ENCODE peak calls at places on chromosome 21, in five cellular contexts. One of them, this sample, is unnamed.

GRCh38 chr21:15486460-15487241 is 243.1 kb upstream of the USP25 start:
- DNase-seq in WTC11: no peak
- DNase-seq in WERI-Rb-1: no peak
- DNase-seq in nephron progenitor cell: no peak
- DNase-seq in tibial nerve: no peak
- DNase-seq in this sample: no peak

GRCh38 chr21:16004121-16004520 is 274.3 kb downstream of the USP25 start:
- DNase-seq in tibial nerve: no peak
- DNase-seq in nephron progenitor cell: no peak
- DNase-seq in WTC11: no peak
- DNase-seq in WERI-Rb-1: no peak
- DNase-seq in this sample: no peak

GRCh38 chr21:32915099-32915498 is 110.6 kb upstream of the OLIG2 start:
- DNase-seq in tibial nerve: no peak
- DNase-seq in nephron progenitor cell: no peak
- DNase-seq in WTC11: no peak
- DNase-seq in WERI-Rb-1: no peak
- DNase-seq in this sample: no peak

GRCh38 chr21:35508389-35508888 is 459.3 kb upstream of the RUNX1 start:
- DNase-seq in tibial nerve: peak
- DNase-seq in WTC11: peak
- DNase-seq in WERI-Rb-1: no peak
- DNase-seq in nephron progenitor cell: no peak
- DNase-seq in this sample: peak

GRCh38 chr21:42652527-42653491 is 612 bp upstream of the PDE9A start:
- DNase-seq in WTC11: peak
- DNase-seq in WERI-Rb-1: peak
- DNase-seq in tibial nerve: peak
- DNase-seq in nephron progenitor cell: peak
- DNase-seq in this sample: peak

GRCh38 chr21:14321042-14321441 is 61.9 kb downstream of the HSPA13 start:
- DNase-seq in WTC11: no peak
- DNase-seq in nephron progenitor cell: no peak
- DNase-seq in WERI-Rb-1: no peak
- DNase-seq in tibial nerve: no peak
- DNase-seq in this sample: no peak

GRCh38 chr21:45636921-45637646 is 6.4 kb upstream of the PCBP3 start:
- DNase-seq in tibial nerve: no peak
- DNase-seq in WERI-Rb-1: no peak
- DNase-seq in WTC11: no peak
- DNase-seq in nephron progenitor cell: no peak
- DNase-seq in this sample: no peak

GRCh38 chr21:45540601-45540970 is 1.7 kb downstream of the SLC19A1 start:
- DNase-seq in WERI-Rb-1: peak
- DNase-seq in nephron progenitor cell: no peak
- DNase-seq in tibial nerve: peak
- DNase-seq in WTC11: peak
- DNase-seq in this sample: no peak

GRCh38 chr21:29499734-29500343 is 201.1 kb downstream of the BACH1 start:
- DNase-seq in nephron progenitor cell: peak
- DNase-seq in tibial nerve: no peak
- DNase-seq in WTC11: peak
- DNase-seq in WERI-Rb-1: peak
- DNase-seq in this sample: peak

GRCh38 chr21:36429672-36430546 is 44.7 kb downstream of the CHAF1B start:
- DNase-seq in nephron progenitor cell: peak
- DNase-seq in WTC11: peak
- DNase-seq in tibial nerve: peak
- DNase-seq in WERI-Rb-1: peak
- DNase-seq in this sample: peak

GRCh38 chr21:41762236-41762635 is 4.6 kb downstream of the RIPK4 start:
- DNase-seq in WERI-Rb-1: no peak
- DNase-seq in nephron progenitor cell: peak
- DNase-seq in tibial nerve: no peak
- DNase-seq in WTC11: peak
- DNase-seq in this sample: no peak

GRCh38 chr21:35437941-35438340 is 388.8 kb upstream of the RUNX1 start:
- DNase-seq in WERI-Rb-1: no peak
- DNase-seq in tibial nerve: no peak
- DNase-seq in WTC11: no peak
- DNase-seq in nephron progenitor cell: no peak
- DNase-seq in this sample: no peak

GRCh38 chr21:25506887-25507286 is 100.4 kb downstream of the MRPL39 start:
- DNase-seq in nephron progenitor cell: no peak
- DNase-seq in tibial nerve: no peak
- DNase-seq in WERI-Rb-1: no peak
- DNase-seq in WTC11: no peak
- DNase-seq in this sample: no peak

GRCh38 chr21:35099310-35099709 is 50.2 kb upstream of the RUNX1 start:
- DNase-seq in nephron progenitor cell: no peak
- DNase-seq in WERI-Rb-1: no peak
- DNase-seq in WTC11: no peak
- DNase-seq in tibial nerve: no peak
- DNase-seq in this sample: no peak

GRCh38 chr21:42466700-42467612 is 29.1 kb downstream of the RSPH1 start:
- DNase-seq in WERI-Rb-1: peak
- DNase-seq in tibial nerve: no peak
- DNase-seq in WTC11: no peak
- DNase-seq in nephron progenitor cell: no peak
- DNase-seq in this sample: peak

GRCh38 chr21:20661745-20662470 is 336.3 kb upstream of the NCAM2 start:
- DNase-seq in tibial nerve: no peak
- DNase-seq in WERI-Rb-1: no peak
- DNase-seq in nephron progenitor cell: no peak
- DNase-seq in WTC11: no peak
- DNase-seq in this sample: no peak

GRCh38 chr21:44024895-44025353 is 12.8 kb downstream of the TRAPPC10 start:
- DNase-seq in WERI-Rb-1: no peak
- DNase-seq in WTC11: no peak
- DNase-seq in tibial nerve: no peak
- DNase-seq in nephron progenitor cell: no peak
- DNase-seq in this sample: no peak

GRCh38 chr21:29436143-29436542 is 137.4 kb downstream of the BACH1 start:
- DNase-seq in tibial nerve: no peak
- DNase-seq in WERI-Rb-1: no peak
- DNase-seq in nephron progenitor cell: no peak
- DNase-seq in WTC11: no peak
- DNase-seq in this sample: no peak

GRCh38 chr21:39350094-39351006 is 1.5 kb upstream of the HMGN1 start:
- DNase-seq in WERI-Rb-1: no peak
- DNase-seq in WTC11: no peak
- DNase-seq in nephron progenitor cell: no peak
- DNase-seq in tibial nerve: no peak
- DNase-seq in this sample: no peak
- TF ChIP-seq CTCF in WERI-Rb-1: no peak
- TF ChIP-seq CTCF in WTC11: no peak
- TF ChIP-seq CTCF in nephron progenitor cell: no peak
- TF ChIP-seq CTCF in tibial nerve: no peak
- TF ChIP-seq CTCF in this sample: no peak

DNA sequence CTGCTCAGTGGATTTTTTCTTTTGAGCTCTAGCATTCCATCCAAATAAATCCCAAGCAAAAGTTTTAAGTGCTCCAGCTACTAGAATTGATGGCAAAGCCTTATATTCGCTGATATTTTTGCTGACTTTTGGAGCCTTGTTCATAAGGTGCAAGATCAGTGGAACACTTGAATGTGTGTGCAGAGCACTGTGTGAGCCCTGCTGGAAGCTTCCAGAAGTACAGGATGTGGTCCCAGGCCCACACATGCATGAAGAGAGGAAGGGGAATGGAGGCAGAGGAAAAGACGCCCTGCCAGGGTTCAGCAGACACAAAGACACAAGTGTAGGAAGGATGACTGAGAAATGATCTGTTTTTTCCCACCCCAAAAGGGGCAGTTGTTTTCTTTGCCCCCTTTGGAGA is 169.4 kb downstream of the KCNJ6 start:
- DNase-seq in WTC11: no peak
- DNase-seq in tibial nerve: no peak
- DNase-seq in nephron progenitor cell: no peak
- DNase-seq in WERI-Rb-1: no peak
- DNase-seq in this sample: no peak
- TF ChIP-seq CTCF in WTC11: no peak
- TF ChIP-seq CTCF in tibial nerve: no peak
- TF ChIP-seq CTCF in nephron progenitor cell: no peak
- TF ChIP-seq CTCF in WERI-Rb-1: peak
- TF ChIP-seq CTCF in this sample: no peak

GRCh38 chr21:31351973-31352372 is 7.9 kb upstream of the TIAM1 start:
- DNase-seq in WTC11: no peak
- DNase-seq in tibial nerve: no peak
- DNase-seq in nephron progenitor cell: no peak
- DNase-seq in WERI-Rb-1: no peak
- DNase-seq in this sample: no peak

GRCh38 chr21:31351438-31351837 is 7.4 kb upstream of the TIAM1 start:
- DNase-seq in WERI-Rb-1: no peak
- DNase-seq in nephron progenitor cell: no peak
- DNase-seq in WTC11: no peak
- DNase-seq in tibial nerve: no peak
- DNase-seq in this sample: peak

GRCh38 chr21:31347435-31348032 is 3.5 kb upstream of the TIAM1 start:
- DNase-seq in tibial nerve: no peak
- DNase-seq in nephron progenitor cell: no peak
- DNase-seq in WTC11: no peak
- DNase-seq in WERI-Rb-1: no peak
- DNase-seq in this sample: peak

GRCh38 chr21:31348188-31348587 is 4.1 kb upstream of the TIAM1 start:
- DNase-seq in tibial nerve: no peak
- DNase-seq in WTC11: no peak
- DNase-seq in WERI-Rb-1: no peak
- DNase-seq in nephron progenitor cell: no peak
- DNase-seq in this sample: no peak

GRCh38 chr21:31349208-31349607 is 5.1 kb upstream of the TIAM1 start:
- DNase-seq in tibial nerve: no peak
- DNase-seq in WTC11: no peak
- DNase-seq in nephron progenitor cell: no peak
- DNase-seq in WERI-Rb-1: no peak
- DNase-seq in this sample: no peak
- TF ChIP-seq CTCF in tibial nerve: no peak
- TF ChIP-seq CTCF in WTC11: no peak
- TF ChIP-seq CTCF in nephron progenitor cell: no peak
- TF ChIP-seq CTCF in WERI-Rb-1: no peak
- TF ChIP-seq CTCF in this sample: no peak

GRCh38 chr21:27424601-27425000 is 457.7 kb upstream of the ADAMTS5 start:
- DNase-seq in tibial nerve: no peak
- DNase-seq in nephron progenitor cell: no peak
- DNase-seq in WTC11: no peak
- DNase-seq in WERI-Rb-1: no peak
- DNase-seq in this sample: no peak

GRCh38 chr21:27423906-27424595 is 457.2 kb upstream of the ADAMTS5 start:
- DNase-seq in WTC11: no peak
- DNase-seq in WERI-Rb-1: no peak
- DNase-seq in tibial nerve: no peak
- DNase-seq in nephron progenitor cell: no peak
- DNase-seq in this sample: peak

GRCh38 chr21:27426196-27426595 is 459.3 kb upstream of the ADAMTS5 start:
- DNase-seq in tibial nerve: no peak
- DNase-seq in WERI-Rb-1: no peak
- DNase-seq in WTC11: no peak
- DNase-seq in nephron progenitor cell: no peak
- DNase-seq in this sample: no peak

GRCh38 chr21:27425574-27425973 is 458.7 kb upstream of the ADAMTS5 start:
- DNase-seq in nephron progenitor cell: no peak
- DNase-seq in tibial nerve: no peak
- DNase-seq in WTC11: no peak
- DNase-seq in WERI-Rb-1: no peak
- DNase-seq in this sample: no peak

GRCh38 chr21:27425172-27425571 is 458.3 kb upstream of the ADAMTS5 start:
- DNase-seq in WTC11: no peak
- DNase-seq in tibial nerve: no peak
- DNase-seq in WERI-Rb-1: no peak
- DNase-seq in nephron progenitor cell: no peak
- DNase-seq in this sample: no peak
- TF ChIP-seq CTCF in WTC11: no peak
- TF ChIP-seq CTCF in tibial nerve: no peak
- TF ChIP-seq CTCF in WERI-Rb-1: no peak
- TF ChIP-seq CTCF in nephron progenitor cell: no peak
- TF ChIP-seq CTCF in this sample: no peak

DNA sequence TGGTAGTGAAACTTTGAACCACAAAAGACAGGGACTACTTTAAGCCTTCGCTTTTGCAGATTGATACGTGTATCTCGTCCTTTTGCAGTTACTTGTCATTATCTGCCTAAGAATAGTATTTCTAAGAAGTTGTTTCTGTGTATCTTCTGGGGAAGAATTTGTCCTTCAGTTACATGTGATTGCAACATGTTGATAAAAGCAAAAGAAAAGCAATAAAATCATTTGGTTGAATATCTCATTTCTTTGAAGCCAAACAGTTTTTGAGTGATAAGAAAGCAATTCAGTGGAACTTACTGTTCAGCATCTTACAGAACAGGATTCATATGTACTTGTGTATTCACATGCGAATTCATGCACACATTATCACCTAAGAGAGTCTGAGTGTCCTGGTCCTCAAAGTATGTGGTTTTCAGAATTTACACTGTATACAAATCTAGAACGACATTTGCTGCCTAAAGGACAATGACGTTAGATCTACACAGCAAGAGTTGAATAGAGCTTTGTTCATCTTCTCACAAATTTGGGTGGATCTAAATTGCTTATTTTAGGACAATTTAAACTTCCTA is 66.7 kb upstream of the MRPS6 start:
- DNase-seq in WERI-Rb-1: no peak
- DNase-seq in WTC11: no peak
- DNase-seq in tibial nerve: no peak
- DNase-seq in nephron progenitor cell: no peak
- DNase-seq in this sample: no peak
- TF ChIP-seq CTCF in WERI-Rb-1: no peak
- TF ChIP-seq CTCF in WTC11: no peak
- TF ChIP-seq CTCF in tibial nerve: no peak
- TF ChIP-seq CTCF in nephron progenitor cell: no peak
- TF ChIP-seq CTCF in this sample: no peak